ENCODE peak calls at places on chromosomes 7 and 10, in four cellular contexts. O is tibial artery, P is adrenal gland, E is sigmoid colon. A is an unnamed sample. For H3K36me3, the result is how much of the 10 kb centered on the place peaks cover.

GRCh38 chr10:71217266-71218045 is 5.1 kb downstream of the UNC5B start:
- DNase-seq in E (no peak), P (peak), O (no peak), A (peak)

GRCh38 chr10:85671530-85671929 is 695.1 kb downstream of the GRID1 start:
- DNase-seq in O (no peak), P (no peak), E (no peak), A (no peak)

GRCh38 chr7:30272126-30272525 is 12.3 kb upstream of the ZNRF2 start:
- DNase-seq in P (no peak), E (no peak), O (no peak), A (no peak)

GRCh38 chr10:84348431-84348830 is 20.0 kb downstream of the CCSER2 start:
- DNase-seq in E (no peak), O (no peak), P (no peak), A (no peak)

GRCh38 chr10:58322072-58322834 is 12.6 kb upstream of the UBE2D1 start:
- DNase-seq in E (no peak), P (no peak), O (peak), A (no peak)

GRCh38 chr7:2821161-2821841 is 22.8 kb downstream of the GNA12 start:
- DNase-seq in P (peak), E (peak), O (no peak), A (no peak)

GRCh38 chr10:50653142-50653541 is 29.4 kb upstream of the SGMS1 start:
- DNase-seq in P (peak), O (no peak), E (no peak), A (no peak)

GRCh38 chr7:47715631-47716068 is 133.7 kb upstream of the TNS3 start:
- DNase-seq in P (peak), O (no peak), E (no peak), A (no peak)

GRCh38 chr7:27235387-27236052 is 7.1 kb upstream of the EVX1 start:
- DNase-seq in O (no peak), P (no peak), E (peak), A (no peak)

GRCh38 chr10:117666131-117666530 is 123.6 kb downstream of the EMX2 start:
- DNase-seq in P (no peak), E (no peak), O (no peak), A (no peak)

GRCh38 chr7:131300572-131301466 is 26.9 kb upstream of the MKLN1 start:
- DNase-seq in P (no peak), E (no peak), O (no peak), A (no peak)

GRCh38 chr7:157690058-157690832 is 353.4 kb downstream of the DNAJB6 start:
- DNase-seq in O (no peak), E (no peak), P (no peak), A (peak)

GRCh38 chr7:27169658-27170493 is 4.2 kb downstream of the HOXA10 start:
- DNase-seq in O (no peak), P (no peak), E (peak), A (peak)

GRCh38 chr10:89384474-89385324 is 6.8 kb downstream of the IFIT1B start:
- DNase-seq in P (no peak), O (no peak), E (no peak), A (no peak)

GRCh38 chr10:85642421-85643170 is 724.0 kb downstream of the GRID1 start:
- DNase-seq in P (no peak), O (peak), E (no peak), A (no peak)

GRCh38 chr10:78408671-78409472 is 375.2 kb downstream of the RPS24 start:
- DNase-seq in E (peak), P (peak), O (peak), A (peak)

GRCh38 chr10:70053212-70053895 is 708 bp downstream of the MACROH2A2 start:
- DNase-seq in O (no peak), P (no peak), E (no peak), A (peak)

GRCh38 chr10:98150544-98150943 is 16.1 kb downstream of the R3HCC1L start:
- DNase-seq in E (no peak), O (no peak), P (no peak), A (no peak)

GRCh38 chr7:101586078-101586941 is 42.8 kb downstream of the MYL10 start:
- DNase-seq in E (peak), O (no peak), P (peak), A (no peak)

DNA sequence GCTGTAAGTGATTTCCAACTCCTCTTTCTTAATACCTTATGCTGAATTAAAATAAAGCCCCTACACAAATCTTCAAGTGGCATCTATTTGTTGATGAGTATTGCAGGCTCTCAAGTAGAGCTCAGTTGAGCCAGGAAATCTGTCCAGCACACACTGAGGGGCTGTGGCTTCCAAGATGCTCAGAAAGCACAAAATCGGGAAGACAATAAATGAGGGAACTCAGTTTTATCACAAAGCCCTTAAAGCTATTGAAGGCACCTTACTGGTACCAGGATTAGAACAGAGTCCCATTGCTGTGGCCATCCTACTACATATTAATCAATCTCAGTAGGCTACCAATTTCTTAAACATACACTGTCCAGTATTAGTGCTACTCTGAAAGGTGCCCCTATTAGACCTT is 28.4 kb downstream of the COL1A2 start:
- DNase-seq in P (no peak), O (no peak), E (no peak), A (no peak)
- H3K36me3 ChIP-seq in P (under half), O (half or more), E (half or more), A (under half)

GRCh38 chr7:45912972-45913371 is 8.1 kb downstream of the IGFBP3 start:
- DNase-seq in E (no peak), P (no peak), O (no peak), A (no peak)
- H3K4me3 ChIP-seq in E (no peak), P (no peak), O (no peak), A (no peak)

DNA sequence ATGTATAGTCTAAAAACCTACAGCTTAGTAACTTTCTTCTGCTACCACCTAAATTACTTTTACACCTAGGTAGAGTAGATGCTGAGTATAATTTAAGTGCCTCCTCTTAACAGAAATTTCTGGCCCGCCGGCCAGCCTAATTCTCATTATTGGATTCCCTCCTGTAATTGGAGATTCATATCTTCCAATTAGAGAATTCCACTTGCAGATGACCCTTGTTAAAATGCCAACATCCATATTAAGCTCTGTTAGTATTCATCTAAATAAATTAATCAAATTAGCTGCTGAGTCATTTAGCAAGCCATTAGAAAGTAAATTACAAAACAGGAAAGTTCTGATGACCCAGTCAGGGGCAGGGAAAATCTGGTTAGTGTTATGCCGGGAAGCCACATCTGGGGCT is 82.9 kb downstream of the ORC5 start:
- DNase-seq in P (no peak), O (no peak), E (no peak), A (no peak)
- H3K27ac ChIP-seq in P (no peak), O (no peak), E (no peak), A (no peak)

DNA sequence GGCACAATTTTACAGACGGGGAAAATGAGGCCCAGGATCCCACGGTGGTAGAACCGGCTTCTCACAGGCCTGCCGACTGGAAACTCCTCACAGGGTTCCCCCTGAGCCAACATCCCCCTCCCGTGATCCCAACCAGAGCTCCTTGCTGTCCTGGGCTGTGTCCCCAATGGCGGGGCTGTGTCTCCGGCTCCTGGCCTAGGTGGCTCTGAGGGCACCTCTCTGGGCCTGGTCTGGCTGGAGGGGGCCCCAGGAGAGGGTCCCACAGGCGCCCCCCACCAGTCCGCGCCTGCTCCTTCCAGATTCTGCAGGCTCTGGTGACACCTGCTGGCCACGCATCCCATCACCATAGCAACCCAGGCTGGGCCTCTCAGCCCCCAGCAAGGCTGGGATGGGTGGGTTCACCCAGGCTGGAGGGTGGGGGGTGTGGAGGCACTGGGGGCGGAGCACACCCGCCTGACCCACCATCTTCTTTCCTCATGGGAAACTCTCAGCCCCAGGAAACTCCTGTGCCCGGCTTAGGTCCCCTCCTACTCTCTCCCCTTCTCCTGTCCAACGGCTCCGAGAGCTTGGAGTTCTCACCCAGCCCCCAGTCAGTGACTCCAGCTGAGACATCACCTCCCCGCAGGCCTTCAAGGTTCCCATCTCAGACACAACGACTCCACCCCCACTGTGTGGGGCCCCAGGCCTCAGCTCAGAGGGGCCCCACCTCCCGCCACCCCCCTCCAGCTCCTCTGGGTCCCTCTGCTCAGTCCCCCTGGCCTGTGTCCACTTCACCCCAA is 27.1 kb upstream of the TNRC18 start:
- DNase-seq in P (peak), O (peak), E (peak), A (peak)
- H3K36me3 ChIP-seq in P (under half), O (under half), E (under half), A (under half)

GRCh38 chr7:49094866-49095265 is 170.5 kb downstream of the CDC14C start:
- DNase-seq in P (no peak), E (no peak), O (no peak), A (no peak)

GRCh38 chr7:49093218-49093617 is 168.9 kb downstream of the CDC14C start:
- DNase-seq in O (no peak), E (no peak), P (no peak), A (no peak)

GRCh38 chr7:49091519-49091918 is 167.2 kb downstream of the CDC14C start:
- DNase-seq in E (no peak), P (no peak), O (no peak), A (no peak)

GRCh38 chr7:49089717-49090116 is 165.4 kb downstream of the CDC14C start:
- DNase-seq in O (no peak), P (no peak), E (no peak), A (no peak)

GRCh38 chr7:49091089-49091488 is 166.7 kb downstream of the CDC14C start:
- DNase-seq in E (no peak), O (no peak), P (no peak), A (no peak)
- H3K4me3 ChIP-seq in E (no peak), O (no peak), P (no peak), A (no peak)

GRCh38 chr10:102814456-102814871 is 22.7 kb downstream of the CYP17A1 start:
- DNase-seq in E (no peak), P (peak), O (no peak), A (peak)
- H3K27ac ChIP-seq in E (peak), P (peak), O (peak), A (peak)

DNA sequence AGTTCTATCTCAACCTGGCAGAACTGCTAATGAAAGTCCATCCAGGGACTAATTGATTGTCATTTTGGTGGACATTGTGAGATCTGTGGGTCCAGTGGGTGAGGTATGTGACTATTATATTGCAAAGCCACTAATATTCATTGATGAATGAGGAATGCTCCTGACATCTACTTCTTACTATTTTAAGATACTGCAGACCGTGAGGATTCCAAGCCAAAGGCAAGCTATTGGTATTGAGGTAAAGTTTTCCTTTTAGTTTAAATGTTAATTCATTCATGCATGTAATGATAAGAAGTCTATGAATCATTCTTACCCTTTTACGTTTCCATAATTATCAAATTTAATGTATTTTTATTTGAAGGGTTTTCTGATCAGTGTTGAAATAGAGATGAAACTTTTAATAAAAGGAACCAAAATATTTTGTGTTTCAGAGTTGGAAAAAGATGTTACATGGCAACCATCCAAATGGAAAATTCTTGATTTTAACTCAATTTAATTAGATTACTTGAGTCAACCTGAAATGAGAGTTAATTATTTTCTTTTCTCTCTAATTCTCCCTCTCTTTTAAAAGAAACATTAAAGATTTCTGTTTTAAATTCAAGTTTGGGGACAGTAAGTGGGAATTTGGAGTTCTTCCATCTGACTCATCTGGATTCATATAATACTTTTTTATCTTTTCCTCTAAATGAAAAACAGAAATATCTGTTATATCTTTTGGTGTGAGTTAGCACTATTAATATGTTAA is 39.6 kb downstream of the NUP205 start:
- DNase-seq in O (no peak), E (no peak), P (no peak), A (no peak)
- H3K36me3 ChIP-seq in O (under half), E (under half), P (under half), A (under half)